ENCODE peak calls at places on chromosomes 12 and 14, in five cellular contexts. O is stimulated activated naive CD8-positive, alpha-beta T cell treated with anti-CD3 and anti-CD28 coated beads, Interleukin-15, amount 100 ng/mL, for 72 hours; E is activated T-cell treated with anti-CD3 and anti-CD28 coated beads, Interleukin-2, amount 50 U/mL, for 48 hours; G is cardiac fibroblast; Q is CD4-positive, alpha-beta T cell. W is an unnamed sample.
A peak's percentile ranks its signal among the peaks of the same experiment; 100 is the strongest.

GRCh38 chr12:96886998-96887677 is 19.9 kb upstream of the NEDD1 start:
- DNase-seq in O (no peak), E (no peak), G (peak; percentile 92), Q (no peak), W (no peak)

GRCh38 chr14:66496188-66496807 is 10.1 kb downstream of the CCDC196 start:
- DNase-seq in O (no peak), E (no peak), G (no peak), Q (no peak), W (no peak)

GRCh38 chr14:65937804-65938316 is 525.3 kb downstream of the FUT8 start:
- DNase-seq in O (no peak), E (no peak), G (no peak), Q (no peak), W (no peak)

GRCh38 chr12:26229910-26230309 is 34.5 kb downstream of the SSPN start:
- DNase-seq in O (no peak), E (no peak), G (no peak), Q (no peak), W (no peak)

GRCh38 chr12:93778306-93778705 is 101.1 kb downstream of the CRADD start:
- DNase-seq in O (no peak), E (no peak), G (peak; percentile 98), Q (no peak), W (no peak)

GRCh38 chr12:124992874-124993567 is 424 bp upstream of the BRI3BP start:
- DNase-seq in O (peak; percentile 91), E (peak; percentile 87), G (peak; percentile 18), Q (peak; percentile 81), W (peak; percentile 69)

GRCh38 chr12:6947615-6948014 is 3.5 kb upstream of the PTPN6 start:
- DNase-seq in O (no peak), E (no peak), G (no peak), Q (no peak), W (no peak)

GRCh38 chr14:100292301-100292775 is 13.9 kb downstream of the SLC25A29 start:
- DNase-seq in O (no peak), E (no peak), G (no peak), Q (no peak), W (no peak)

GRCh38 chr12:47905313-47905730 is 528 bp upstream of the VDR start:
- DNase-seq in O (no peak), E (no peak), G (no peak), Q (no peak), W (peak; percentile 38)

GRCh38 chr12:14770495-14771313 is 32.6 kb downstream of the WBP11 start:
- DNase-seq in O (peak; percentile 97), E (peak; percentile 98), G (peak; percentile 97), Q (peak; percentile 95), W (peak; percentile 92)

GRCh38 chr12:114682920-114683708 is 861 bp downstream of the TBX3 start:
- DNase-seq in O (no peak), E (no peak), G (peak; percentile 48), Q (no peak), W (no peak)

GRCh38 chr12:47993491-47993890 is 10.8 kb downstream of the COL2A1 start:
- DNase-seq in O (peak; percentile 4), E (no peak), G (no peak), Q (no peak), W (no peak)

GRCh38 chr12:82473111-82473754 is 114.9 kb downstream of the METTL25 start:
- DNase-seq in O (no peak), E (no peak), G (no peak), Q (no peak), W (no peak)

GRCh38 chr14:69529563-69529962 is 45.0 kb downstream of the PLEKHD1 start:
- DNase-seq in O (no peak), E (no peak), G (no peak), Q (no peak), W (no peak)

GRCh38 chr14:63685401-63685800 is 42.5 kb downstream of the SGPP1 start:
- DNase-seq in O (no peak), E (no peak), G (no peak), Q (no peak), W (no peak)

GRCh38 chr14:87149583-87150354 is 843.2 kb downstream of the GALC start:
- DNase-seq in O (no peak), E (no peak), G (no peak), Q (no peak), W (no peak)

GRCh38 chr12:51753980-51754675 is 94.4 kb downstream of the FIGNL2 start:
- DNase-seq in O (no peak), E (no peak), G (no peak), Q (no peak), W (no peak)

GRCh38 chr12:123597100-123597499 is 4.8 kb upstream of the DDX55 start:
- DNase-seq in O (no peak), E (no peak), G (no peak), Q (no peak), W (no peak)

GRCh38 chr12:92334552-92334951 is 188.9 kb upstream of the BTG1 start:
- DNase-seq in O (no peak), E (no peak), G (no peak), Q (no peak), W (no peak)

GRCh38 chr14:104816678-104816945 is 15.7 kb downstream of the ZBTB42 start:
- DNase-seq in O (no peak), E (no peak), G (no peak), Q (no peak), W (no peak)

GRCh38 chr14:104923596-104924420 is 871 bp upstream of the PLD4 start:
- DNase-seq in O (no peak), E (no peak), G (no peak), Q (no peak), W (no peak)

GRCh38 chr12:69966409-69966808 is 141.4 kb downstream of the MYRFL start:
- DNase-seq in O (no peak), E (no peak), G (peak; percentile 57), Q (no peak), W (no peak)

GRCh38 chr12:70091021-70091521 is 152.2 kb upstream of the CNOT2 start:
- DNase-seq in O (no peak), E (no peak), G (no peak), Q (no peak), W (no peak)

GRCh38 chr14:52650774-52651173 is 44.6 kb downstream of the ERO1A start:
- DNase-seq in O (no peak), E (no peak), G (no peak), Q (no peak), W (no peak)

GRCh38 chr14:51484491-51484890 is 167.2 kb upstream of the FRMD6 start:
- DNase-seq in O (no peak), E (no peak), G (no peak), Q (no peak), W (no peak)

GRCh38 chr12:32478166-32478565 is 78.8 kb downstream of the FGD4 start:
- DNase-seq in O (no peak), E (no peak), G (no peak), Q (no peak), W (no peak)

W was measured in GM06990.